ENCODE peak calls at places on chromosomes 6 and 20, in nine cellular contexts. E is effector memory CD4-positive, alpha-beta T cell; M is GDM1; D is astrocyte of the cerebellum; F is AG09309; K is GM20000; X is H54; O is nephron progenitor cell; L is NCI-H2227 treated with DMSO at 0.1 percent for 48 hours. B is an unnamed sample.

GRCh38 chr6:112258636-112259336 is 4.4 kb upstream of the LAMA4 start:
- DNase-seq in L (no peak), O (no peak), F (no peak), K (no peak), D (no peak), E (no peak), X (no peak), M (no peak), B (no peak)

GRCh38 chr6:145544031-145544430 is 191.3 kb downstream of the EPM2A start:
- DNase-seq in F (peak; percentile 4), O (no peak), E (no peak), D (peak; percentile 86), L (no peak), K (no peak), M (no peak), X (peak; percentile 22), B (no peak)

GRCh38 chr6:1636971-1637871 is 27.5 kb downstream of the FOXC1 start:
- DNase-seq in O (no peak), X (no peak), K (peak; percentile 26), D (no peak), E (no peak), L (no peak), F (no peak), M (no peak), B (no peak)

GRCh38 chr20:17808357-17808756 is 108.6 kb downstream of the BANF2 start:
- DNase-seq in E (no peak), D (no peak), L (no peak), M (no peak), K (no peak), F (peak; percentile 46), O (no peak), X (no peak), B (no peak)

GRCh38 chr6:142275146-142276006 is 26.4 kb upstream of the ADGRG6 start:
- DNase-seq in X (peak; percentile 6), L (no peak), O (no peak), K (no peak), M (no peak), F (no peak), E (no peak), D (no peak), B (no peak)

GRCh38 chr20:59985864-59986263 is 27.6 kb downstream of the CDH26 start:
- DNase-seq in L (no peak), K (no peak), F (no peak), O (no peak), X (no peak), D (no peak), E (no peak), M (peak; percentile 11), B (no peak)

GRCh38 chr6:134584809-134585528 is 267.1 kb upstream of the SGK1 start:
- DNase-seq in F (no peak), D (no peak), E (no peak), K (no peak), O (no peak), L (peak; percentile 98), X (no peak), M (no peak), B (no peak)

GRCh38 chr6:10315034-10315433 is 99.8 kb downstream of the TFAP2A start:
- DNase-seq in D (no peak), K (no peak), E (no peak), F (no peak), L (no peak), M (no peak), O (no peak), X (no peak), B (no peak)